ENCODE peak calls at places on chromosomes 7 and 10, in ten cellular contexts. S is fibroblast of pulmonary artery; W is HCEC 1CT; T is prostate gland; Q is endothelial cell; N is CD8-positive, alpha-beta memory T cell; J is HTR-8/SVneo; Y is neural crest cell; D is NCI-H1930; X is brain microvascular endothelial cell. O is an unnamed sample.

GRCh38 chr10:67618116-67618515 is 77.9 kb downstream of the CTNNA3 start:
- DNase-seq in S (peak), W (peak), T (no peak), Q (no peak), N (no peak), J (peak), Y (no peak), D (no peak), X (peak), O (peak)

GRCh38 chr7:126398851-126399529 is 853.8 kb downstream of the GRM8 start:
- DNase-seq in S (no peak), W (no peak), T (no peak), Q (no peak), N (no peak), J (no peak), Y (no peak), D (no peak), X (no peak), O (peak)

GRCh38 chr10:103890194-103890658 is 27.8 kb downstream of the STN1 start:
- DNase-seq in S (peak), W (no peak), T (peak), Q (no peak), N (no peak), J (no peak), Y (no peak), D (no peak), X (no peak), O (no peak)

GRCh38 chr7:38934536-38934935 is 25.5 kb upstream of the VPS41 start:
- DNase-seq in S (no peak), W (no peak), T (no peak), Q (no peak), N (no peak), J (no peak), Y (no peak), D (no peak), X (no peak), O (no peak)

GRCh38 chr7:39510738-39511372 is 55.3 kb upstream of the YAE1 start:
- DNase-seq in S (no peak), W (peak), T (no peak), Q (no peak), N (no peak), J (no peak), Y (no peak), D (no peak), X (peak), O (no peak)

GRCh38 chr7:75667938-75668337 is 70.8 kb downstream of the HIP1 start:
- DNase-seq in S (no peak), W (no peak), T (no peak), Q (no peak), N (no peak), J (no peak), Y (no peak), D (no peak), X (no peak), O (peak)

GRCh38 chr10:44316187-44316921 is 68.5 kb downstream of the CXCL12 start:
- DNase-seq in S (no peak), W (no peak), T (no peak), Q (no peak), N (no peak), J (no peak), Y (no peak), D (no peak), X (no peak), O (no peak)

GRCh38 chr10:129940617-129941198 is 23.4 kb downstream of the EBF3 start:
- DNase-seq in S (no peak), W (no peak), T (no peak), Q (no peak), N (no peak), J (no peak), Y (no peak), D (no peak), X (no peak), O (no peak)

GRCh38 chr7:380226-380550 is 90.2 kb downstream of the FOXL3 start:
- DNase-seq in S (no peak), W (no peak), T (no peak), Q (no peak), N (no peak), J (no peak), Y (no peak), D (no peak), X (no peak), O (peak)

GRCh38 chr7:4733936-4734528 is 41.4 kb upstream of the AP5Z1 start:
- DNase-seq in S (no peak), W (no peak), T (no peak), Q (no peak), N (no peak), J (no peak), Y (no peak), D (no peak), X (no peak), O (peak)

GRCh38 chr10:28857164-28857563 is 179.8 kb downstream of the BAMBI start:
- DNase-seq in S (no peak), W (no peak), T (no peak), Q (no peak), N (no peak), J (no peak), Y (no peak), D (no peak), X (no peak), O (no peak)

GRCh38 chr7:129798616-129799349 is 154.0 kb downstream of the UBE2H start:
- DNase-seq in S (no peak), W (no peak), T (no peak), Q (no peak), N (no peak), J (no peak), Y (no peak), D (no peak), X (no peak), O (no peak)

GRCh38 chr10:28940158-28940888 is 263.0 kb downstream of the BAMBI start:
- DNase-seq in S (no peak), W (no peak), T (no peak), Q (no peak), N (no peak), J (no peak), Y (no peak), D (peak), X (no peak), O (no peak)

GRCh38 chr10:3548702-3549101 is 236.3 kb downstream of the KLF6 start:
- DNase-seq in S (no peak), W (peak), T (no peak), Q (no peak), N (no peak), J (no peak), Y (no peak), D (no peak), X (no peak), O (no peak)

GRCh38 chr10:24256619-24257018 is 47.7 kb downstream of the KIAA1217 start:
- DNase-seq in S (no peak), W (no peak), T (no peak), Q (no peak), N (no peak), J (no peak), Y (no peak), D (no peak), X (no peak), O (peak)

GRCh38 chr7:68833442-68833841 is 764.8 kb upstream of the AUTS2 start:
- DNase-seq in S (no peak), W (no peak), T (no peak), Q (no peak), N (no peak), J (no peak), Y (no peak), D (no peak), X (no peak), O (no peak)

GRCh38 chr10:115953983-115954382 is 319.0 kb downstream of the GFRA1 start:
- DNase-seq in S (no peak), W (no peak), T (no peak), Q (no peak), N (no peak), J (no peak), Y (no peak), D (no peak), X (no peak), O (no peak)

GRCh38 chr10:111207525-111207924 is 130.7 kb downstream of the ADRA2A start:
- DNase-seq in S (no peak), W (no peak), T (no peak), Q (no peak), N (no peak), J (no peak), Y (no peak), D (no peak), X (no peak), O (no peak)